ENCODE peak calls at places on chromosomes 4 and X, in four cellular contexts. K is K562, E is GM12878, M is HepG2. B is an unnamed sample.

GRCh38 chr4:87073570-87074470 is 139.0 kb downstream of the AFF1 start:
- DNase-seq in E (peak), M (no peak), K (no peak), B (no peak)

GRCh38 chr4:131001371-131001770 is 1905.4 kb downstream of the C4orf33 start:
- DNase-seq in K (no peak), M (no peak), E (no peak), B (no peak)

GRCh38 chr4:7199129-7199725 is 6.9 kb downstream of the SORCS2 start:
- DNase-seq in M (no peak), K (no peak), E (no peak), B (no peak)

GRCh38 chr4:145315828-145316227 is 135.4 kb upstream of the OTUD4 start:
- DNase-seq in E (no peak), K (no peak), M (no peak), B (no peak)

GRCh38 chr4:23970193-23970850 is 80.5 kb upstream of the PPARGC1A start:
- DNase-seq in E (no peak), M (no peak), K (no peak), B (no peak)

GRCh38 chr4:61580721-61581377 is 380.7 kb downstream of the ADGRL3 start:
- DNase-seq in K (no peak), M (no peak), E (no peak), B (no peak)

GRCh38 chr4:76216975-76217814 is 3.6 kb upstream of the SCARB2 start:
- DNase-seq in E (no peak), M (no peak), K (no peak), B (no peak)

GRCh38 chr4:38964942-38965775 is 67.0 kb downstream of the TMEM156 start:
- DNase-seq in K (no peak), M (peak), E (no peak), B (no peak)

GRCh38 chr4:165381821-165382373 is 3.1 kb downstream of the CPE start:
- DNase-seq in K (no peak), E (no peak), M (no peak), B (no peak)

GRCh38 chr4:145679520-145679919 is 426 bp upstream of the C4orf51 start:
- DNase-seq in E (no peak), M (peak), K (no peak), B (peak)

GRCh38 chrX:12988797-12989196 is 13.9 kb downstream of the TMSB4X start:
- DNase-seq in K (peak), E (no peak), M (peak), B (no peak)

GRCh38 chr4:1409806-1410425 is 3.7 kb upstream of the NKX1-1 start:
- DNase-seq in K (no peak), M (no peak), E (no peak), B (no peak)

GRCh38 chrX:76279007-76279406 is 106.1 kb downstream of the PBDC1 start:
- DNase-seq in K (peak), E (peak), M (peak), B (peak)

GRCh38 chrX:102345916-102346315 is 93.9 kb downstream of the NXF2B start:
- DNase-seq in K (peak), M (peak), E (no peak), B (peak)

GRCh38 chr4:71230258-71230594 is 108.6 kb upstream of the SLC4A4 start:
- DNase-seq in K (no peak), E (no peak), M (no peak), B (no peak)

GRCh38 chr4:138736362-138736761 is 279.2 kb upstream of the NOCT start:
- DNase-seq in M (no peak), K (no peak), E (no peak), B (no peak)

GRCh38 chr4:147423229-147423628 is 57.7 kb upstream of the EDNRA start:
- DNase-seq in M (no peak), K (no peak), E (no peak), B (no peak)

GRCh38 chr4:2154215-2154614 is 87.7 kb downstream of the HAUS3 start:
- DNase-seq in K (no peak), M (no peak), E (no peak), B (no peak)

GRCh38 chrX:40644821-40645358 is 2.5 kb downstream of the CXorf38 start:
- DNase-seq in M (peak), K (peak), E (peak), B (no peak)

GRCh38 chrX:53088136-53088974 is 5.6 kb upstream of the KANTR start:
- DNase-seq in E (no peak), K (no peak), M (no peak), B (no peak)

GRCh38 chr4:41124916-41125548 is 89.3 kb downstream of the APBB2 start:
- DNase-seq in M (peak), E (no peak), K (no peak), B (no peak)

GRCh38 chr4:3461515-3462291 is 1.4 kb upstream of the DOK7 start:
- DNase-seq in E (no peak), M (no peak), K (no peak), B (no peak)

GRCh38 chrX:137052641-137053235 is 18.9 kb upstream of the GPR101 start:
- DNase-seq in E (no peak), M (no peak), K (no peak), B (no peak)

GRCh38 chrX:148380614-148381561 is 119.5 kb upstream of the AFF2 start:
- DNase-seq in E (peak), K (no peak), M (no peak), B (no peak)

GRCh38 chr4:94934864-94935263 is 177.1 kb downstream of the BMPR1B start:
- DNase-seq in K (no peak), M (no peak), E (no peak), B (no peak)

GRCh38 chrX:88439935-88440334 is 307.1 kb upstream of the CPXCR1 start:
- DNase-seq in M (peak), K (no peak), E (no peak), B (no peak)

DNA sequence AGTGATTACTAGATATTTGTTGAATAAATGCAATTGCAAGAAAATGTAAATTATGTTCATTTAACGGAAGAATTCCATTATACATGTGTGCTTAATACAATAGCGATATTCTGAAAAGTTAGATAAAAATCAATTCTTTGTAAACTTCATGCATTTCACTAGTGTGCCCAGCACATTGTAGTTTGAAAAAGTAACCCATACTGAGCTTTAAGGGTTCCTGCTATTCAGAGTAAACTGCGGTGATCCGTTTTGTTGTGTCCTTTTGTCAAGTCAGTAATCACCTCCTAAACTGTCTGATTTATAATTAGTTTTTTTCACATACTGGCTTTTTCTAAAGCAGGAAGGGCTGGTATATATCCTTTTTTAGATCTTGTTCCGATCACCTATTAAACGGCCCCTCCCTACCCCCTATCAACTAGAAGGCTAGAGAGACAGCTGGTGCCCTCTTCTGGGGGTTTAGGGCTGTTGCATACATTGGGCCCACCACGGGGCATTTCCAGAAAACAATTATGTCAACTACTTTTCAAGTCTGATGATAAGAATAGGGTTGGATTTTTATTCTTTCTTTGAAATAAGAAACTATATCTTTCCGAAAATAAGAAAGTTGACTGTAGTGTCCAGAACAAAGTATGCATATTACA is 7.0 kb upstream of the BMP15 start:
- DNase-seq in K (peak), M (peak), E (no peak), B (peak)
- TF ChIP-seq FOXK2 in K (no peak), M (no peak), E (no peak), B (no peak)

GRCh38 chr4:37561196-37561802 is 124.9 kb downstream of the RELL1 start:
- DNase-seq in M (no peak), K (no peak), E (no peak), B (no peak)

GRCh38 chr4:37562592-37562991 is 123.6 kb downstream of the RELL1 start:
- DNase-seq in K (no peak), M (no peak), E (no peak), B (no peak)

GRCh38 chr4:37567781-37568180 is 118.4 kb downstream of the RELL1 start:
- DNase-seq in K (no peak), E (no peak), M (no peak), B (no peak)

DNA sequence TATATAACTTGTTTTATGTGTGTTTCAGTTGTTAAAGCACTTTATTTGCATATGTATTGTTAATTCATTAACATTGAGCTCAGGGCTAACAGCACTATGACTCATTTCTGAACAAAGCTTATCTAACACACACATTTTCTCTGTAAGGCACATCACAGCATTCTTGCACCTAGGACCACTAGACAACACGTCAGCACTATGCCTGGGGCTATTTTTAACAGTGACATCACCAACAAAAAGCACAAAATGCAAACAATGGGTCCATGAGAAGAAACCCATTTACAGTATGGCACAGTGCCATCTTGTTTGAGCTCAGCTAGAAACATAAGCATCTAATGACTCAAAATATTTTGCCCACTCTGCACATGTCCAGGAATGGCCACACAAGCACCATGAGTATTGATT is 124.4 kb downstream of the RELL1 start:
- DNase-seq in K (peak), E (peak), M (peak), B (no peak)
- TF ChIP-seq FOXK2 in K (no peak), E (no peak), M (no peak), B (no peak)

GRCh38 chr4:54709281-54709854 is 51.6 kb downstream of the KIT start:
- DNase-seq in K (no peak), E (no peak), M (no peak), B (no peak)
- TF ChIP-seq FOXK2 in K (no peak), E (no peak), M (no peak), B (no peak)

GRCh38 chr4:163392328-163392727 is 48.6 kb downstream of the NPY5R start:
- DNase-seq in K (no peak), E (no peak), M (no peak), B (no peak)
- TF ChIP-seq FOXK2 in K (no peak), E (no peak), M (no peak), B (no peak)

GRCh38 chr4:82989567-82990429 is 20.8 kb downstream of the LIN54 start:
- DNase-seq in K (no peak), E (peak), M (peak), B (no peak)

GRCh38 chr4:82988323-82988832 is 22.2 kb downstream of the LIN54 start:
- DNase-seq in K (no peak), M (no peak), E (no peak), B (no peak)

GRCh38 chr4:82981116-82981515 is 29.5 kb downstream of the LIN54 start:
- DNase-seq in E (no peak), M (no peak), K (no peak), B (no peak)

GRCh38 chr4:82983450-82983849 is 27.2 kb downstream of the LIN54 start:
- DNase-seq in M (no peak), E (no peak), K (no peak), B (no peak)

GRCh38 chr4:82984459-82984858 is 26.2 kb downstream of the LIN54 start:
- DNase-seq in M (peak), K (peak), E (no peak), B (no peak)
- TF ChIP-seq FOXK2 in M (no peak), K (no peak), E (no peak), B (no peak)

GRCh38 chr4:155900402-155900801 is 3.1 kb upstream of the TDO2 start:
- DNase-seq in E (no peak), K (no peak), M (no peak), B (no peak)
- TF ChIP-seq FOXK2 in E (no peak), K (no peak), M (no peak), B (no peak)

DNA sequence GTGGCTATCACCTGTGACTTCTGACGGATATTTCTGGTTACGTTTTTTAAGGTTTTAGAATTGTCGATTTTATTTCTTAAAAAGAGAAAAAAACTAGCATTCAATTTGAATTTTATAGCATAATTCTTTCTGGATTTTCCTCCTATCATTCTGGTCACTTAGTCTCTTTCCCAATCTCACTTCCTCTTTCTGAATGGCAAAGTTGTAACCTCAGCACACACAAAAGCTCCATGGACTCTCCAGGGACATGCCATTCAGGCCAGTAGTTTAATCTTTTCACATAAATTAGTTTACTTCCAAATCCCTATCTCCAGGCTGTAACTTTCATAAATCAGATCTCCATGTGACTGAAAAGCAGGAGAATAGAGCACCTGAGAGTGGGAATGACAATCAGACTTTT is 110.7 kb downstream of the ARAP2 start:
- DNase-seq in E (no peak), M (no peak), K (no peak), B (no peak)
- TF ChIP-seq FOXK2 in E (no peak), M (no peak), K (no peak), B (no peak)

GRCh38 chr4:48249378-48249777 is 20.3 kb downstream of the TEC start:
- DNase-seq in E (no peak), K (no peak), M (no peak), B (no peak)

GRCh38 chr4:48244665-48245064 is 25.0 kb downstream of the TEC start:
- DNase-seq in K (no peak), M (no peak), E (no peak), B (no peak)

GRCh38 chr4:48247878-48248558 is 21.6 kb downstream of the TEC start:
- DNase-seq in E (no peak), M (no peak), K (no peak), B (no peak)

GRCh38 chr4:48248559-48248953 is 21.1 kb downstream of the TEC start:
- DNase-seq in K (no peak), E (no peak), M (no peak), B (no peak)

GRCh38 chr4:48247142-48247877 is 22.3 kb downstream of the TEC start:
- DNase-seq in E (peak), M (no peak), K (no peak), B (no peak)
- TF ChIP-seq FOXK2 in E (no peak), M (no peak), K (no peak), B (no peak)

GRCh38 chrX:47231167-47231566 is 1.6 kb upstream of the USP11 start:
- DNase-seq in K (no peak), M (no peak), E (no peak), B (no peak)

GRCh38 chrX:47228550-47229270 is 4.1 kb upstream of the USP11 start:
- DNase-seq in M (no peak), E (no peak), K (no peak), B (no peak)

GRCh38 chrX:47229427-47229826 is 3.4 kb upstream of the USP11 start:
- DNase-seq in K (no peak), E (no peak), M (no peak), B (no peak)

GRCh38 chrX:47232197-47232802 is 509 bp upstream of the USP11 start:
- DNase-seq in K (no peak), E (no peak), M (no peak), B (no peak)

DNA sequence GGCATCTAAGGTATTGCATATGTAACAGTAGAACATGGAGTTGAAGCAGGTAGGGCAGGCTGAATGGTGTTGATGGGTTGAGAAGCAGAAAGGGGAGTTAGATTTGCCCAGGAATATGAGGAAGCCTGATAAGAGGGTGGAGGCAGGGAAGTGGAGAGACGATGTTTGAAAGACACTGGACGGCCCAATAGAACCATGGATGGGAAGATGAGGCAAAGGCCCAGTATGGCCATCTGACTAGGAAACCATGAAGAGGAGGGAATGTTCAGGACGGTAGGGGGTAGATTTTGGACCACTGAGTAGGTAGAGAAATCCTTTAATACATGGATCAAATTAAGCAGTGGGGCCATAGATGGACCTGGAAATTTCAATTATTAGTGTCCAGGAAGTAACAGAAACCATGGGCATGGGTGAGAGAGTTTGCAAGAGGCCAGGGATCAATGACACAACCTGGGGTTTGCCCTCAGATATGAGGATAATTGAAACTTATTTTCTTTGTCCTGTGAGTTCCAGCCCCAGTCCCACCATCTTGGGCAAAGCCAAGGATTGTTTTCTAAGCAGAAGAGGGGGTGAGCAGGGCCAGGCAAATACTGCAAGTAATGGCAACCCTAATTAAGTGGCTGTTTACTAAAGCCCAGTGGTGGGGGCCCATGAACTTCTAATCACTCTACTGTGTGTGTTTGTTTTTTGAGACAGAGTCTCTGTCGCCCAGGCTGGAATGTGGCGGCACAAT is 2.5 kb upstream of the USP11 start:
- DNase-seq in K (no peak), E (no peak), M (no peak), B (no peak)
- TF ChIP-seq FOXK2 in K (no peak), E (no peak), M (no peak), B (no peak)